ENCODE peak calls at places on chromosomes 4 and X, in five cellular contexts. Q is type B pancreatic cell; U is Calu3; E is nephron progenitor cell; K is CD8-positive, alpha-beta T cell. N is an unnamed sample.

GRCh38 chr4:149047368-149047767 is 605.2 kb upstream of the NR3C2 start:
- DNase-seq in Q (no peak), U (no peak), K (no peak), E (no peak), N (no peak)

GRCh38 chrX:12929701-12930100 is 23.3 kb downstream of the TLR8 start:
- DNase-seq in Q (no peak), K (no peak), E (no peak), U (no peak), N (no peak)

GRCh38 chr4:151031831-151032605 is 16.9 kb upstream of the LRBA start:
- DNase-seq in E (no peak), U (no peak), Q (no peak), K (no peak), N (no peak)

GRCh38 chr4:5852806-5853205 is 40.1 kb downstream of the CRMP1 start:
- DNase-seq in K (no peak), Q (no peak), E (no peak), U (no peak), N (no peak)

GRCh38 chr4:47669946-47670345 is 167.9 kb downstream of the CORIN start:
- DNase-seq in Q (no peak), K (no peak), U (no peak), E (no peak), N (no peak)

GRCh38 chr4:3352505-3352904 is 59.7 kb downstream of the RGS12 start:
- DNase-seq in Q (no peak), E (no peak), K (no peak), U (no peak), N (no peak)

GRCh38 chr4:146640459-146641061 is 1.9 kb downstream of the POU4F2 start:
- DNase-seq in U (no peak), Q (no peak), E (no peak), K (no peak), N (no peak)

GRCh38 chr4:126306152-126306869 is 991.6 kb downstream of the FAT4 start:
- DNase-seq in Q (no peak), E (no peak), U (no peak), K (no peak), N (peak; percentile 6)

GRCh38 chr4:137950286-137950685 is 291.9 kb downstream of the SLC7A11 start:
- DNase-seq in U (no peak), K (no peak), E (no peak), Q (no peak), N (no peak)

GRCh38 chrX:2974946-2975345 is 31.4 kb upstream of the ARSH start:
- DNase-seq in U (no peak), E (no peak), Q (no peak), K (no peak), N (no peak)

GRCh38 chrX:134692990-134693389 is 34.7 kb upstream of the PLAC1 start:
- DNase-seq in E (no peak), K (no peak), U (no peak), Q (no peak), N (no peak)

GRCh38 chr4:144712775-144713174 is 66.8 kb downstream of the HHIP start:
- DNase-seq in Q (no peak), U (no peak), E (no peak), K (no peak), N (no peak)

GRCh38 chr4:27397886-27398285 is 537.2 kb downstream of the STIM2 start:
- DNase-seq in Q (no peak), U (no peak), E (no peak), K (no peak), N (no peak)

GRCh38 chrX:24528605-24529004 is 63.5 kb downstream of the PDK3 start:
- DNase-seq in U (no peak), E (no peak), Q (no peak), K (no peak), N (no peak)

GRCh38 chr4:102826890-102827673 is at the start of gene UBE2D3:
- DNase-seq in E (peak; percentile 95), K (peak; percentile 97), Q (peak; percentile 94), U (peak; percentile 93), N (peak; percentile 97)

GRCh38 chrX:37817176-37817575 is 30.2 kb downstream of the DYNLT3 start:
- DNase-seq in K (no peak), E (no peak), Q (no peak), U (no peak), N (no peak)

GRCh38 chrX:123943074-123943473 is 18.4 kb upstream of the STAG2 start:
- DNase-seq in Q (no peak), U (no peak), E (no peak), K (no peak), N (no peak)

GRCh38 chr4:70927502-70928139 is 25.5 kb downstream of the MOB1B start:
- DNase-seq in U (no peak), E (no peak), K (no peak), Q (no peak), N (no peak)

GRCh38 chr4:119659576-119659975 is 31.0 kb upstream of the PDE5A start:
- DNase-seq in K (no peak), U (no peak), Q (no peak), E (no peak), N (no peak)

GRCh38 chr4:113815826-113816225 is 54.3 kb upstream of the CAMK2D start:
- DNase-seq in Q (no peak), K (no peak), U (no peak), E (no peak), N (no peak)

GRCh38 chr4:130896920-130897319 is 1801.0 kb downstream of the C4orf33 start:
- DNase-seq in Q (no peak), U (no peak), E (no peak), K (no peak), N (no peak)

GRCh38 chrX:22404297-22404696 is 131.6 kb downstream of the CBLL2 start:
- DNase-seq in E (no peak), U (no peak), K (no peak), Q (no peak), N (no peak)

GRCh38 chr4:87425711-87426110 is 3.3 kb downstream of the NUDT9 start:
- DNase-seq in Q (no peak), K (no peak), U (no peak), E (no peak), N (no peak)

GRCh38 chr4:169305651-169306050 is 34.9 kb upstream of the SH3RF1 start:
- DNase-seq in Q (no peak), E (no peak), K (no peak), U (no peak), N (no peak)

GRCh38 chr4:20544645-20545044 is 155.6 kb upstream of the PACRGL start:
- DNase-seq in E (no peak), U (no peak), K (no peak), Q (no peak), N (no peak)

GRCh38 chr4:135601351-135601750 is 1399.8 kb upstream of the PABPC4L start:
- DNase-seq in K (no peak), E (no peak), U (peak; percentile 1), Q (no peak), N (no peak)

GRCh38 chr4:45241976-45242375 is 515.6 kb upstream of the GNPDA2 start:
- DNase-seq in K (no peak), E (no peak), Q (no peak), U (no peak), N (no peak)

GRCh38 chrX:39164212-39164611 is 363.0 kb downstream of the MID1IP1 start:
- DNase-seq in U (no peak), Q (no peak), E (no peak), K (no peak), N (no peak)

GRCh38 chr4:44629280-44629866 is 22.1 kb downstream of the YIPF7 start:
- DNase-seq in U (peak; percentile 30), E (peak; percentile 33), K (no peak), Q (no peak), N (peak; percentile 56)

DNA sequence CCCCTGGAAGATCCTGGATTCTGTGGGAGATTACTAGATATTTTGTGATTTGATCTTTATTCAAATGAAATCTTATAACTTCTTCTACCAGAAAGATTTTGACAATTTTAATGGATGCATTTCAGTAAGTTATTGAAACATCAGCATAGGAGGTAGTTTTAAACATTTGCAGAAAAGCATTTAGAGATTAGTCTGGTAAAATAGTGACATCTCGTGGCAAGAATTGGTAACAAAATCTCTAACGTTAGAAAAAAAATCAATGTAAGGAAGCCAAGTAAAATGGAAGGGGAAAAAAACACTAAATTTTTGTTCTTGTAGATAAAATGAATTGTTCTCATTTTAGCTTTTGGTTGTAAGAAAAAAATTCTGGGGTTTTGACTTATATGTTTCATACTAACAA is 73.3 kb downstream of the TASL start:
- DNase-seq in U (no peak), E (no peak), K (no peak), Q (no peak), N (no peak)
- TF ChIP-seq CTCF in U (no peak), E (peak; percentile 69), K (no peak), Q (peak; percentile 88), N (no peak)

DNA sequence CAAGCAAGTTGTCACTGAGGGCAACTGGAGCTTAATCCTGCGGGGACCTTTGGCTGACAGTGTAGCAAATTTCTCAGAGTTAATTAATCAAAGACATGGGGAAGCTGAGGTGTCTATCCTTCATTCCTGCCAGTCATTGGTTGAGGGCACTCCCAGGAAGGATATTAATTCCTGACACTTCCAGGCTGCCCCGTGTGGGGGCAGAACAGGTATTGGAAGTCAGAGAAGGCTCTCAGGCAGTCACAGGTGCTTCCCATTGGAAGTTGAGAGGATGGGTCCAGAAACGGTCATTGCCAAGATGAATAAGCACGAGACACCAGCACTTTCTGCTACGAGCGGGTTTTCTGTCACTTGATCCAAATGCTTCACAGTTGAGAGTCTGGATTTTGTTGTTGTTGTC is 29.1 kb upstream of the CD38 start:
- DNase-seq in E (no peak), Q (no peak), U (no peak), K (no peak), N (no peak)
- TF ChIP-seq CTCF in E (no peak), Q (no peak), U (no peak), K (no peak), N (no peak)

DNA sequence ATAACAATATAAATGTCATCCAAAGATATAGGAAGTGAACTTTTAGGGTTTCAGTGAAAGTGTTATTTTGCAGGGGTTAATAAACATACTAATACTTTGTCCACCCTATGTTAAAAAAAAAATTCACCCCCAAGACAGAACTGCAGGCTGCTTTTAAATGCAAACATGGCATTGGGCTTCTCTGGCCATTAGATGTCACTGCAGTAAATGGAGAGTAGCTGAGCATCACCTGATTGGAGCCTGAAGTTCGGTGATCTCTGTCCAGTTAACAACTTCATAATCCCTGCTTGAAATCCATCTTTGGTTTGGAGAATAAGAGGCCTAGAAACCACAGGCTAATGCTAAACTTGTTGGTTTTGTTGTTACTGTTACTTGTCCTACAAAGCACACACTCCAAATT is 18.7 kb downstream of the SLC25A43 start:
- DNase-seq in K (no peak), Q (no peak), E (no peak), U (no peak), N (no peak)
- TF ChIP-seq CTCF in K (no peak), Q (no peak), E (no peak), U (no peak), N (no peak)

DNA sequence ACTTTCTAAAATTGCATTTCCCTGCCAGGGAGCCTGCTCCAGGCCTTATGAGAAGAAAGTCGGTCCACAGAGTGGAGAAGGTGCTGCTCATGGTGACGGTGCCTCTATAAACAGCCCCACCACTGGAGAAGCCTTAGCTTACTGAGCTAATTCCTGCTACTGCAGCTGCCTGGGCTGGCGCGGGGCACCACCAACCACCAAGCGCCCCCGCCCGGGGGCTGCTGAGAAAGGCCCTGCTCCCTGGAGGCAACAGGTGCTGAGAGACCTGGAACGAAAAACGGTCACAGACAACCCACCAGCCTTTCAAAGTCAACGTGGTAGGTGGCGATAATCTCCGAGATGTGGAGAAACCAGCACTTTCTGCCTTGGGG is 2.9 kb downstream of the HCFC1 start:
- DNase-seq in Q (no peak), U (no peak), E (peak; percentile 53), K (no peak), N (no peak)
- TF ChIP-seq CTCF in Q (no peak), U (no peak), E (no peak), K (no peak), N (no peak)

N was measured in mucosa of descending colon.